ENCODE peak calls at places on chromosomes 13 and 19, in four cellular contexts. U is GM12878, V is GM12891, J is K562. M is an unnamed sample.

GRCh38 chr19:1815605-1816529 is 3.8 kb upstream of the ATP8B3 start:
- DNase-seq in U (no peak), V (no peak), J (no peak), M (no peak)

GRCh38 chr13:85725433-85725832 is 73.8 kb downstream of the SLITRK6 start:
- DNase-seq in V (no peak), U (no peak), J (no peak), M (no peak)

GRCh38 chr19:43976732-43977131 is 7.3 kb upstream of the ZNF155 start:
- DNase-seq in V (no peak), U (no peak), J (no peak), M (no peak)

GRCh38 chr13:49240017-49240416 is 7.7 kb upstream of the CDADC1 start:
- DNase-seq in U (no peak), J (no peak), V (no peak), M (no peak)

GRCh38 chr13:90105881-90106496 is 1241.5 kb upstream of the MIR17HG start:
- DNase-seq in V (no peak), J (no peak), U (no peak), M (no peak)

GRCh38 chr13:60311527-60311926 is 85.5 kb upstream of the TDRD3 start:
- DNase-seq in V (no peak), J (no peak), U (no peak), M (no peak)

GRCh38 chr13:102815788-102816187 is 16.9 kb downstream of the BIVM start:
- DNase-seq in V (no peak), U (no peak), J (no peak), M (no peak)

GRCh38 chr13:74904547-74904946 is 577.4 kb downstream of the TBC1D4 start:
- DNase-seq in V (no peak), U (no peak), J (no peak), M (peak)

GRCh38 chr13:100594731-100595130 is 6.1 kb upstream of the GGACT start:
- DNase-seq in J (peak), U (no peak), V (no peak), M (no peak)

GRCh38 chr19:52464798-52465470 is 11.6 kb downstream of the ZNF578 start:
- DNase-seq in V (no peak), U (no peak), J (peak), M (no peak)

GRCh38 chr19:44824758-44825157 is 15.9 kb downstream of the BCAM start:
- DNase-seq in U (no peak), J (no peak), V (no peak), M (no peak)

GRCh38 chr13:70795484-70795883 is 687.2 kb upstream of the KLHL1 start:
- DNase-seq in J (no peak), V (no peak), U (no peak), M (no peak)

GRCh38 chr19:32392946-32393345 is 12.6 kb upstream of the DPY19L3 start:
- DNase-seq in U (no peak), J (no peak), V (no peak), M (no peak)

GRCh38 chr19:46728693-46729339 is 11.9 kb upstream of the PRKD2 start:
- DNase-seq in J (peak), V (peak), U (no peak), M (no peak)

GRCh38 chr13:68173111-68173510 is 943.0 kb upstream of the PCDH9 start:
- DNase-seq in V (no peak), J (no peak), U (no peak), M (no peak)

GRCh38 chr13:29284726-29285125 is 310.8 kb downstream of the SLC7A1 start:
- DNase-seq in J (no peak), V (no peak), U (no peak), M (no peak)

GRCh38 chr19:28519218-28519779 is 693.7 kb downstream of the UQCRFS1 start:
- DNase-seq in J (no peak), U (no peak), V (no peak), M (no peak)

GRCh38 chr13:51912091-51912490 is 50.3 kb downstream of the CCDC70 start:
- DNase-seq in J (no peak), V (no peak), U (no peak), M (no peak)

GRCh38 chr19:14004619-14005380 is 1.3 kb downstream of the RFX1 start:
- DNase-seq in U (peak), J (peak), V (no peak), M (peak)

GRCh38 chr13:36998624-36999041 is 507 bp downstream of the ALG5 start:
- DNase-seq in J (peak), V (no peak), U (no peak), M (peak)

GRCh38 chr19:6737284-6737872 is at the start of gene GPR108:
- DNase-seq in U (peak), J (peak), V (peak), M (peak)

GRCh38 chr13:64855506-64855905 is 2374.6 kb downstream of the PCDH9 start:
- DNase-seq in J (no peak), V (no peak), U (no peak), M (no peak)

GRCh38 chr19:45400192-45400591 is 4.7 kb downstream of the PPP1R13L start:
- DNase-seq in J (no peak), U (no peak), V (no peak), M (no peak)

GRCh38 chr13:23963947-23964346 is 66.6 kb upstream of the C1QTNF9B start:
- DNase-seq in J (no peak), V (no peak), U (no peak), M (no peak)

GRCh38 chr13:24709186-24709913 is 29.1 kb downstream of the ATP12A start:
- DNase-seq in J (no peak), V (peak), U (no peak), M (no peak)

GRCh38 chr19:45076029-45076850 is at the start of gene ZNF296:
- DNase-seq in V (peak), J (peak), U (no peak), M (peak)

GRCh38 chr19:20318616-20319015 is 151.6 kb downstream of the ZNF486 start:
- DNase-seq in V (no peak), U (no peak), J (no peak), M (no peak)

GRCh38 chr19:39943586-39943985 is 9.2 kb upstream of the FCGBP start:
- DNase-seq in J (no peak), U (no peak), V (no peak), M (no peak)

GRCh38 chr13:98004107-98004506 is 50.6 kb downstream of the IPO5 start:
- DNase-seq in J (no peak), U (no peak), V (no peak), M (no peak)
- TF ChIP-seq SPI1 in J (no peak), U (no peak), V (no peak), M (no peak)

GRCh38 chr13:88429862-88430261 is 758.7 kb downstream of the SLITRK5 start:
- DNase-seq in J (no peak), U (no peak), V (no peak), M (no peak)

DNA sequence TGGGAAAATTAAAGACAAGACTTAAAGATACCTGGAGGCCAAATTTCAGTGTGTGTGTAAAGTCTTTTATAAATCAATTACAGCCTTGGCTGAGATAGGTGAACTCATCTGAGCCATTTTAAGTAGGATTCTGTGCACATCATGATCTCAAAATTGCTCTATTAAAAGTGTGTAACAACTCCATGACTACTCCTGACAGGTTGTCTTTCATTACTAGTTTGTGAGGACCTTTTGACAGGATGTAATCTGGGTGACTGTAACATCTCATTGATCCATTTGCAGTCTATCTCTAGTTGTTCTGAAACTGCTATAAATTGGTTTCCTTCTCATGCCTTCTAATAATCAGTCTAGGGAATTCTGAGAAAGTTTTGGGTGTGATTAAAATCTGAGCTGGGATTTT is 753.3 kb downstream of the SLITRK5 start:
- DNase-seq in V (no peak), U (no peak), J (no peak), M (no peak)
- TF ChIP-seq SPI1 in V (no peak), U (no peak), J (no peak), M (no peak)

GRCh38 chr13:42116225-42116624 is 67.8 kb downstream of the DGKH start:
- DNase-seq in J (no peak), U (no peak), V (no peak), M (no peak)
- TF ChIP-seq SPI1 in J (no peak), U (no peak), V (no peak), M (no peak)

GRCh38 chr13:105168295-105168694 is 1367.2 kb downstream of the EFNB2 start:
- DNase-seq in J (no peak), U (no peak), V (no peak), M (no peak)
- TF ChIP-seq SPI1 in J (no peak), U (no peak), V (no peak), M (no peak)

DNA sequence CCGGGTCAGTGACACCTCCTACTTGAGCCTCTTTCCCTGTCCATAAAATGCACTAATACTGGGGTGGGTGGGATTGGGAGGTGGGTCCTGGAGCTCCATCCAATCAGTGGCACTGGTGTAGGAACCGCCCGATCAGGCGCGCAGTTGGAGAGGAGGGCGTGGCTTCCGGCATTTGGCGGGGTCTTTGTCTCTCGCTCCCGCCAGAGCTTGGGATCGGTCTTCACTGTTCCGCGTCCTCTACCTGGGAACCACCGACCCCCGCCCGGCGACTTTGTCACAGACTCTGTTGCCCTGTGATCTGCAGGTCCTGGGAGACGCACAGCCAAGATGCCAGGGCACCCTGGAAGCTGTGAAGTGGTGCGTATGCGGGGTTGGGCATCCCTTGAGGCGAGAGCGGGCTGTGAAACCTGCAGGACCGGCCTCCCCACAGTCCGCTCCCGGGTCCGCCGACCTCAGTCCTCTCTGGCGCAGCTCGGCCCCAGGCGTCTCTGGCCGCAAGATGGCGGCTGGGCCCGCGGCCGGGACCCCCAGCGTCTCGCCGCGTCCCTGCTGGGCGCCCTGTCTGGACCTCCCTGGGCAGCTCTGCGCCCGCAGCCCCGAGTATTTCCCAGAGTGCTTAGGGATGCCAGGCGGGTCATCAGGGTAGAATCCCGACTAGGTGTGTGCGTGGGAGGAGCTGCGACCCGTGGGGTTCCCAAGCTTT is 41.6 kb upstream of the ZNF730 start:
- DNase-seq in J (peak), V (peak), U (no peak), M (peak)
- TF ChIP-seq SPI1 in J (no peak), V (no peak), U (no peak), M (no peak)

GRCh38 chr13:109844396-109844795 is 58.0 kb upstream of the IRS2 start:
- DNase-seq in J (no peak), U (no peak), V (no peak), M (no peak)
- TF ChIP-seq SPI1 in J (no peak), U (no peak), V (no peak), M (no peak)

GRCh38 chr13:34124912-34125311 is 307.0 kb downstream of the RFC3 start:
- DNase-seq in U (no peak), J (no peak), V (no peak), M (no peak)

GRCh38 chr13:34127523-34127922 is 309.6 kb downstream of the RFC3 start:
- DNase-seq in J (no peak), V (no peak), U (no peak), M (no peak)

GRCh38 chr13:34128661-34129060 is 310.7 kb downstream of the RFC3 start:
- DNase-seq in J (no peak), V (no peak), U (no peak), M (no peak)

GRCh38 chr13:34129422-34129821 is 311.5 kb downstream of the RFC3 start:
- DNase-seq in U (no peak), V (no peak), J (no peak), M (no peak)
- TF ChIP-seq SPI1 in U (no peak), V (no peak), J (no peak), M (no peak)

DNA sequence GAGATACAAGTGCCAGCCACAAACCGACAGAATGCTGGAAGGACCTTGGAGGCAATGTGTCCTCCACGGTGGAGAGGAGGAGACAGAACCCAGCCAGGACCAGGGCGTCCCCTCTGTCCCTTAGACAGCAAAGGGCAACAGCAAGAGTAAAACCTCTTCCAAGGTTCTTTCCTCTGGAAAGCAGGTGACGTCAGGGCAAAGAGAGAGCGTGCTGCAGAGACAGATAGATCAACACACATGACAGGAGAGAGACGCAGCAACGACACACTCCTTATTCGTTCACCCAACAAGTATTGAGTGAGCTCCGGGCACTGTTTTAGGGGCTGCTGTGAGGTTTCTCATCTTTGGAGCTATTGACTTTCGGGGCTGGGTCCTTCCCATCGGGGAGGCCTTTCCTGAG is 1.3 kb upstream of the GALP start:
- DNase-seq in J (no peak), U (no peak), V (no peak), M (no peak)
- TF ChIP-seq SPI1 in J (no peak), U (no peak), V (no peak), M (no peak)

GRCh38 chr13:110812869-110813645 is 99.6 kb downstream of the ING1 start:
- DNase-seq in V (no peak), U (no peak), J (no peak), M (no peak)

GRCh38 chr13:110816500-110816899 is 98.4 kb downstream of the ANKRD10 start:
- DNase-seq in J (no peak), U (no peak), V (no peak), M (no peak)

GRCh38 chr13:110817143-110817542 is 97.7 kb downstream of the ANKRD10 start:
- DNase-seq in U (no peak), V (no peak), J (no peak), M (no peak)

GRCh38 chr13:110813646-110814624 is 100.4 kb downstream of the ING1 start:
- DNase-seq in J (peak), U (no peak), V (no peak), M (no peak)

DNA sequence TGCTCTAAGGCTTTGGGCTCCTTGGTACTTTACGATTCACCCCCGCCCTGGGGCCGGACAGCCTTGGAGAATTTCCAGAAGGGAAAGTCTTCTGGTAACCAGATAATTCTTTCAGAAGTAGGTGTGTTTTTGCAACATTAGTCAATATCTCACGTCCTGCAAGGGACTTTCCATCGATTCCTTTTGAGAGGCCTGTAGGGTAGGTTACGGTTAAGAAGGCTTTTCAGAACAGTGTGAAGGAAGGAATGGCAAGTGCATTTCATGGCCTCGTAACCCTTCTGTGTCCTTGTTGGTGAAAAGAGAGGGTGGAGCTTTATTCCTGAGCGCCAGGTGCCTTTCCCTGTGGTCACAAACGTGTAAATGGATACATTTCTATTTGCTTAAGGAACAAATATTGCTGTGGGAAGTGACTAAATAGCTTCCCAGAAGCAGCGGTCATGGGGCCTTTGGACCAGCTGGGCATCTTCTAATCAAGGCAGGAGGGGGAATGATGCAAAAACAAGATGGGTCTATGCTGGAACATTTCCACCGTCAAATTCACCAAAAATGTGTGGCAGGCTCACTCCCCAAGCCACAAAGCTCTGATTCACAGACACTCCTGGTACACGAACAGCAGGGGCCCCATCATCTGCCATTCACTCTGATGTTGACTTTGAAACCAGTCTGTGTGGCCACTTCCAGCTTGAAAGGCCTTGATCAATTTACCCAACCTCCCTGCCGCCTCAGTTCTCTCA is 99.2 kb downstream of the ANKRD10 start:
- DNase-seq in U (peak), J (no peak), V (no peak), M (no peak)
- TF ChIP-seq SPI1 in U (no peak), J (no peak), V (no peak), M (no peak)

M was measured in HL-60.